ENCODE peak calls at places on chromosomes 7 and 10, in eight cellular contexts. One of them, this sample, is unnamed.

GRCh38 chr7:157875230-157876179 is 538.7 kb downstream of the DNAJB6 start:
- DNase-seq in ascending aorta: no peak
- DNase-seq in fibroblast of lung: no peak
- DNase-seq in AG04449: no peak
- DNase-seq in H1: peak
- DNase-seq in esophagus squamous epithelium: no peak
- DNase-seq in GM06990: no peak
- DNase-seq in body of pancreas: no peak
- DNase-seq in this sample: no peak

GRCh38 chr10:116947838-116948529 is 57.0 kb downstream of the SHTN1 start:
- DNase-seq in ascending aorta: no peak
- DNase-seq in fibroblast of lung: peak
- DNase-seq in AG04449: no peak
- DNase-seq in H1: no peak
- DNase-seq in esophagus squamous epithelium: no peak
- DNase-seq in GM06990: no peak
- DNase-seq in body of pancreas: no peak
- DNase-seq in this sample: peak

GRCh38 chr7:65382452-65382851 is 8.8 kb downstream of the ZNF92 start:
- DNase-seq in ascending aorta: no peak
- DNase-seq in fibroblast of lung: no peak
- DNase-seq in AG04449: no peak
- DNase-seq in H1: no peak
- DNase-seq in esophagus squamous epithelium: no peak
- DNase-seq in GM06990: no peak
- DNase-seq in body of pancreas: no peak
- DNase-seq in this sample: no peak

GRCh38 chr7:42471573-42472174 is 234.7 kb upstream of the GLI3 start:
- DNase-seq in ascending aorta: no peak
- DNase-seq in fibroblast of lung: no peak
- DNase-seq in AG04449: no peak
- DNase-seq in H1: no peak
- DNase-seq in esophagus squamous epithelium: no peak
- DNase-seq in GM06990: no peak
- DNase-seq in body of pancreas: no peak
- DNase-seq in this sample: no peak

GRCh38 chr10:35447693-35448407 is 111.5 kb downstream of the CCNY start:
- DNase-seq in ascending aorta: no peak
- DNase-seq in fibroblast of lung: peak
- DNase-seq in AG04449: no peak
- DNase-seq in H1: no peak
- DNase-seq in esophagus squamous epithelium: no peak
- DNase-seq in GM06990: no peak
- DNase-seq in body of pancreas: peak
- DNase-seq in this sample: peak

GRCh38 chr7:40824461-40824860 is 689.7 kb downstream of the SUGCT start:
- DNase-seq in ascending aorta: no peak
- DNase-seq in fibroblast of lung: no peak
- DNase-seq in AG04449: no peak
- DNase-seq in H1: no peak
- DNase-seq in esophagus squamous epithelium: no peak
- DNase-seq in GM06990: no peak
- DNase-seq in body of pancreas: no peak
- DNase-seq in this sample: no peak

GRCh38 chr10:32061440-32061839 is 5.2 kb upstream of the KIF5B start:
- DNase-seq in ascending aorta: no peak
- DNase-seq in fibroblast of lung: no peak
- DNase-seq in AG04449: no peak
- DNase-seq in H1: no peak
- DNase-seq in esophagus squamous epithelium: no peak
- DNase-seq in GM06990: no peak
- DNase-seq in body of pancreas: no peak
- DNase-seq in this sample: no peak

GRCh38 chr7:120278773-120279172 is 5.8 kb downstream of the KCND2 start:
- DNase-seq in ascending aorta: no peak
- DNase-seq in fibroblast of lung: no peak
- DNase-seq in AG04449: no peak
- DNase-seq in H1: no peak
- DNase-seq in esophagus squamous epithelium: no peak
- DNase-seq in GM06990: no peak
- DNase-seq in body of pancreas: no peak
- DNase-seq in this sample: no peak

GRCh38 chr7:42843209-42843800 is 68.6 kb downstream of the C7orf25 start:
- DNase-seq in ascending aorta: no peak
- DNase-seq in fibroblast of lung: peak
- DNase-seq in AG04449: no peak
- DNase-seq in H1: no peak
- DNase-seq in esophagus squamous epithelium: no peak
- DNase-seq in GM06990: no peak
- DNase-seq in body of pancreas: peak
- DNase-seq in this sample: peak

GRCh38 chr7:157433628-157434027 is 96.8 kb downstream of the DNAJB6 start:
- DNase-seq in ascending aorta: no peak
- DNase-seq in fibroblast of lung: no peak
- DNase-seq in AG04449: no peak
- DNase-seq in H1: peak
- DNase-seq in esophagus squamous epithelium: no peak
- DNase-seq in GM06990: no peak
- DNase-seq in body of pancreas: no peak
- DNase-seq in this sample: no peak

GRCh38 chr7:66564045-66564444 is 64.6 kb upstream of the KCTD7 start:
- DNase-seq in ascending aorta: no peak
- DNase-seq in fibroblast of lung: no peak
- DNase-seq in AG04449: no peak
- DNase-seq in H1: no peak
- DNase-seq in esophagus squamous epithelium: no peak
- DNase-seq in GM06990: no peak
- DNase-seq in body of pancreas: no peak
- DNase-seq in this sample: no peak

GRCh38 chr7:126605553-126605952 is 647.2 kb downstream of the GRM8 start:
- DNase-seq in ascending aorta: no peak
- DNase-seq in fibroblast of lung: no peak
- DNase-seq in AG04449: no peak
- DNase-seq in H1: no peak
- DNase-seq in esophagus squamous epithelium: no peak
- DNase-seq in GM06990: no peak
- DNase-seq in body of pancreas: no peak
- DNase-seq in this sample: no peak

GRCh38 chr7:114649689-114650088 is 235.1 kb downstream of the FOXP2 start:
- DNase-seq in ascending aorta: no peak
- DNase-seq in fibroblast of lung: no peak
- DNase-seq in AG04449: no peak
- DNase-seq in H1: no peak
- DNase-seq in esophagus squamous epithelium: no peak
- DNase-seq in GM06990: no peak
- DNase-seq in body of pancreas: no peak
- DNase-seq in this sample: no peak

DNA sequence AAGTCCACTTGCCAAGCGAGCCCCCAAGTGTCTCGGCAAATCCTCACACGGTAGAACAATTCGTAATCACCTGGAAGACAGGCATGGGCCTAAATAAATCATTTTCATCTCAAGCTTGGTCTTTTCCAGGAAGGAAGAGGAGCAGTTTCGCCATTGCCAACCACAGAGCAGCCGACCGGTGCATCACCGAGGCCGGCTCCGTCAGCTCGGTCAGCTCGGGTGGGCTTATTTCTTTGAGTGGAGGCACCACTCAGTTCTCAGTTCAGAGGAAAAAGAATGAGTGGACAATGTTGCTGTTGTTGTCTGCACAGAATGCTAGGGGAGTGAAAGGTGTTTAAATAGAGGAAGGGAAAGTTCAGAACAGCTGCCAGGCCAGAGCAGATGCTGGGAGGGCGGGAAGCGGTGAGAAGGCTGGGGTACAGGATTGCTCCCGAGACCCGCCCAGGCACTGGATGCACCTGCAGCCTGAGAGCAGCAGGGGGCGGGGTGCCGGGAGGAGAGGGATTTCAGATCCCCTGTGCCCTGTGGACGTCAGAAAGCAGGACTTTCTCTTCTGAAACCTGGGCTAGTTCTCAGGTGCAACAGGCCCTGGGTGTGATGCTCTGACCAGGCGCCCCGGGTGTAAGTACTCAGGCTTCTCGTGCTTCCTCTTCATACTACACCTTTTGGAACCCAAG is 17.7 kb upstream of the IGFBP3 start:
- DNase-seq in ascending aorta: no peak
- DNase-seq in fibroblast of lung: no peak
- DNase-seq in AG04449: no peak
- DNase-seq in H1: peak
- DNase-seq in esophagus squamous epithelium: no peak
- DNase-seq in GM06990: no peak
- DNase-seq in body of pancreas: no peak
- DNase-seq in this sample: no peak
- TF ChIP-seq CTCF in ascending aorta: no peak
- TF ChIP-seq CTCF in fibroblast of lung: no peak
- TF ChIP-seq CTCF in AG04449: no peak
- TF ChIP-seq CTCF in H1: peak
- TF ChIP-seq CTCF in esophagus squamous epithelium: no peak
- TF ChIP-seq CTCF in GM06990: peak
- TF ChIP-seq CTCF in body of pancreas: peak
- TF ChIP-seq CTCF in this sample: peak

GRCh38 chr7:128167791-128168666 is 73.0 kb upstream of the LEP start:
- DNase-seq in ascending aorta: no peak
- DNase-seq in fibroblast of lung: no peak
- DNase-seq in AG04449: no peak
- DNase-seq in H1: peak
- DNase-seq in esophagus squamous epithelium: no peak
- DNase-seq in GM06990: no peak
- DNase-seq in body of pancreas: peak
- DNase-seq in this sample: no peak

GRCh38 chr7:128168667-128169210 is 72.3 kb upstream of the LEP start:
- DNase-seq in ascending aorta: peak
- DNase-seq in fibroblast of lung: peak
- DNase-seq in AG04449: no peak
- DNase-seq in H1: peak
- DNase-seq in esophagus squamous epithelium: no peak
- DNase-seq in GM06990: no peak
- DNase-seq in body of pancreas: peak
- DNase-seq in this sample: no peak

GRCh38 chr7:128165927-128166420 is 75.1 kb upstream of the LEP start:
- DNase-seq in ascending aorta: no peak
- DNase-seq in fibroblast of lung: no peak
- DNase-seq in AG04449: no peak
- DNase-seq in H1: no peak
- DNase-seq in esophagus squamous epithelium: no peak
- DNase-seq in GM06990: no peak
- DNase-seq in body of pancreas: no peak
- DNase-seq in this sample: no peak

GRCh38 chr7:128166603-128167315 is 74.3 kb upstream of the LEP start:
- DNase-seq in ascending aorta: peak
- DNase-seq in fibroblast of lung: no peak
- DNase-seq in AG04449: no peak
- DNase-seq in H1: peak
- DNase-seq in esophagus squamous epithelium: no peak
- DNase-seq in GM06990: no peak
- DNase-seq in body of pancreas: peak
- DNase-seq in this sample: no peak

GRCh38 chr7:128167316-128167691 is 73.8 kb upstream of the LEP start:
- DNase-seq in ascending aorta: peak
- DNase-seq in fibroblast of lung: peak
- DNase-seq in AG04449: peak
- DNase-seq in H1: no peak
- DNase-seq in esophagus squamous epithelium: no peak
- DNase-seq in GM06990: no peak
- DNase-seq in body of pancreas: peak
- DNase-seq in this sample: peak
- H3K4me3 ChIP-seq in ascending aorta: peak
- H3K4me3 ChIP-seq in fibroblast of lung: no peak
- H3K4me3 ChIP-seq in AG04449: peak
- H3K4me3 ChIP-seq in H1: peak
- H3K4me3 ChIP-seq in esophagus squamous epithelium: peak
- H3K4me3 ChIP-seq in GM06990: peak
- H3K4me3 ChIP-seq in body of pancreas: peak
- H3K4me3 ChIP-seq in this sample: peak

DNA sequence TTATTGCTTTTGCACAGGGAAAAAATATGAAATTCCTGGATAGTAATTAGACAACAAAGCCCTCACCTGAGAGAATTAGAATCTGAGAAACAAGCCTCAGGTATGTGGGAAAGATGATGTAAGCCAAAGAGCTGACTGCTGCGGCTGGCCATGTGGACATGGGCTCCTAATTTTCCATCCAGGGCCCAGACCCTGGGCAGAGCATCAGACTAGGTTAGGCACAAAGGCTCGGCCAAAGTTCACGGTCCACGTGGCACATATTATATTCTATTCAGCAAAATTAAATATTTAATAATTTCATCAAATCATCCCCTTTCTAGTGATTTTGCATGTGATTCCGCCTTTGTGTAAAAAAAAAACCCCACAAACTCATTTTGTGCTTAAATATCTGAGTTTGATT is 5.1 kb downstream of the CYP3A4 start:
- DNase-seq in ascending aorta: no peak
- DNase-seq in fibroblast of lung: no peak
- DNase-seq in AG04449: no peak
- DNase-seq in H1: no peak
- DNase-seq in esophagus squamous epithelium: no peak
- DNase-seq in GM06990: no peak
- DNase-seq in body of pancreas: no peak
- DNase-seq in this sample: no peak
- TF ChIP-seq CTCF in ascending aorta: no peak
- TF ChIP-seq CTCF in fibroblast of lung: no peak
- TF ChIP-seq CTCF in AG04449: no peak
- TF ChIP-seq CTCF in H1: no peak
- TF ChIP-seq CTCF in esophagus squamous epithelium: no peak
- TF ChIP-seq CTCF in GM06990: no peak
- TF ChIP-seq CTCF in body of pancreas: no peak
- TF ChIP-seq CTCF in this sample: no peak

GRCh38 chr7:51817694-51818093 is 501.1 kb upstream of the COBL start:
- DNase-seq in ascending aorta: no peak
- DNase-seq in fibroblast of lung: no peak
- DNase-seq in AG04449: no peak
- DNase-seq in H1: no peak
- DNase-seq in esophagus squamous epithelium: no peak
- DNase-seq in GM06990: no peak
- DNase-seq in body of pancreas: no peak
- DNase-seq in this sample: no peak

GRCh38 chr7:51824050-51824449 is 507.4 kb upstream of the COBL start:
- DNase-seq in ascending aorta: no peak
- DNase-seq in fibroblast of lung: no peak
- DNase-seq in AG04449: no peak
- DNase-seq in H1: no peak
- DNase-seq in esophagus squamous epithelium: no peak
- DNase-seq in GM06990: no peak
- DNase-seq in body of pancreas: no peak
- DNase-seq in this sample: no peak

GRCh38 chr7:51827641-51828040 is 511.0 kb upstream of the COBL start:
- DNase-seq in ascending aorta: no peak
- DNase-seq in fibroblast of lung: no peak
- DNase-seq in AG04449: no peak
- DNase-seq in H1: no peak
- DNase-seq in esophagus squamous epithelium: no peak
- DNase-seq in GM06990: no peak
- DNase-seq in body of pancreas: no peak
- DNase-seq in this sample: no peak

DNA sequence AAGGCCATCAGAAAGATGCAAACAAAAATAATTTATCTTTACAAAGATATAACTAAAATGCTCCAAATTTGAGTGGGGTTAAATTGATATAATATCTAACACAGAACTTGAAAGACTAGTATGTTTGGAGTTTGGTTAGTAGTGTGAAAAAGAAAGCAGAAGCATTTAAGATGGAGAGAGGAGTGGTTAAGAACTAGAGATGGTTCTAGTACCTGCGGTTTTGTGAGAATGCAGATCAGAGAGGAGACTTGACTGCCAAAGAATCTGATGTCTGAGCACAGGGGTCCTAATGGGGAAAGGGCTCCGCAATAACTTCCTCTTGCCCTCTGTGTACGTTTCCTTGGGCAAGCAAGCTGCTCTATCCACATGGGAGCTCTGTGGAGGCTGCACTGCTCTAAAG is 506.8 kb upstream of the COBL start:
- DNase-seq in ascending aorta: no peak
- DNase-seq in fibroblast of lung: no peak
- DNase-seq in AG04449: no peak
- DNase-seq in H1: no peak
- DNase-seq in esophagus squamous epithelium: no peak
- DNase-seq in GM06990: no peak
- DNase-seq in body of pancreas: no peak
- DNase-seq in this sample: no peak
- H3K4me3 ChIP-seq in ascending aorta: no peak
- H3K4me3 ChIP-seq in fibroblast of lung: no peak
- H3K4me3 ChIP-seq in AG04449: no peak
- H3K4me3 ChIP-seq in H1: no peak
- H3K4me3 ChIP-seq in esophagus squamous epithelium: no peak
- H3K4me3 ChIP-seq in GM06990: no peak
- H3K4me3 ChIP-seq in body of pancreas: no peak
- H3K4me3 ChIP-seq in this sample: no peak